ENCODE peak calls at places on chromosomes 16 and 17, in nine cellular contexts. M, U, K, P, Y, X, S, I and T are unnamed samples.
A peak's percentile ranks its signal among the peaks of the same experiment; 100 is the strongest.

GRCh38 chr17:62119373-62119772 is 54.3 kb upstream of the MED13 start:
- ATAC-seq in Y (no peak), U (no peak), K (no peak), S (no peak), I (peak; percentile 95), P (no peak), M (no peak), X (no peak), T (no peak)

GRCh38 chr17:692116-692515 is 22.5 kb downstream of the VPS53 start:
- ATAC-seq in X (no peak), P (no peak), K (no peak), S (no peak), I (no peak), U (peak; percentile 13), Y (no peak), M (no peak), T (no peak)

GRCh38 chr17:42139093-42139492 is 15.7 kb downstream of the RAB5C start:
- ATAC-seq in X (no peak), K (no peak), M (no peak), Y (no peak), S (no peak), U (no peak), P (peak; percentile 21), I (no peak), T (no peak)

GRCh38 chr16:30349695-30350094 is 5.4 kb downstream of the CD2BP2 start:
- ATAC-seq in Y (no peak), K (no peak), U (no peak), X (no peak), P (no peak), S (no peak), M (no peak), I (peak; percentile 63), T (no peak)

GRCh38 chr17:42286411-42287295 is 1.6 kb upstream of the STAT5A start:
- ATAC-seq in X (peak; percentile 5), K (no peak), P (no peak), S (peak; percentile 30), Y (no peak), M (no peak), U (no peak), I (no peak), T (no peak)

GRCh38 chr17:29857823-29858222 is 72.2 kb downstream of the SSH2 start:
- ATAC-seq in S (no peak), X (no peak), U (no peak), I (no peak), K (no peak), Y (no peak), P (no peak), M (no peak), T (no peak)

GRCh38 chr17:28982191-28982793 is 23.5 kb downstream of the SEZ6 start:
- ATAC-seq in X (peak; percentile 34), M (no peak), Y (no peak), I (peak; percentile 84), S (peak; percentile 76), U (no peak), P (no peak), K (no peak), T (peak; percentile 50)

GRCh38 chr16:50578147-50578546 is 30.0 kb downstream of the NKD1 start:
- ATAC-seq in P (no peak), K (no peak), M (no peak), S (no peak), Y (peak; percentile 40), X (no peak), I (peak; percentile 81), U (no peak), T (no peak)

GRCh38 chr17:19728114-19728495 is 11.7 kb upstream of the SLC47A2 start:
- ATAC-seq in I (no peak), P (peak; percentile 52), Y (no peak), K (peak; percentile 81), U (peak; percentile 84), S (peak; percentile 78), M (peak; percentile 84), X (peak; percentile 78), T (peak; percentile 88)

GRCh38 chr17:80476877-80477646 is 655 bp upstream of the NPTX1 start:
- ATAC-seq in I (no peak), X (no peak), K (no peak), P (peak; percentile 4), M (peak; percentile 11), S (no peak), Y (no peak), U (no peak), T (no peak)

GRCh38 chr17:59451706-59452105 is 113.7 kb upstream of the DHX40 start:
- ATAC-seq in S (no peak), K (no peak), I (no peak), P (no peak), U (no peak), Y (peak; percentile 58), X (no peak), M (no peak), T (no peak)

GRCh38 chr16:55842369-55843104 is 9.6 kb upstream of the CES1 start:
- ATAC-seq in Y (peak; percentile 76), M (peak; percentile 86), I (peak; percentile 78), S (peak; percentile 77), P (peak; percentile 84), K (peak; percentile 38), X (no peak), U (peak; percentile 80), T (no peak)

GRCh38 chr17:74182041-74182783 is 21.3 kb upstream of the RPL38 start:
- ATAC-seq in M (no peak), K (peak; percentile 24), U (no peak), S (no peak), I (no peak), P (no peak), X (no peak), Y (no peak), T (no peak)

GRCh38 chr17:82338858-82339633 is 5.5 kb upstream of the SECTM1 start:
- ATAC-seq in P (peak; percentile 81), S (peak; percentile 72), Y (peak; percentile 67), U (peak; percentile 86), K (peak; percentile 66), M (peak; percentile 44), X (peak; percentile 54), I (no peak), T (peak; percentile 81)
- TF ChIP-seq POLR2A in P (peak; percentile 29), S (no peak), Y (no peak), U (no peak), K (peak; percentile 30), M (peak; percentile 52), X (no peak), I (no peak), T (no peak)

DNA sequence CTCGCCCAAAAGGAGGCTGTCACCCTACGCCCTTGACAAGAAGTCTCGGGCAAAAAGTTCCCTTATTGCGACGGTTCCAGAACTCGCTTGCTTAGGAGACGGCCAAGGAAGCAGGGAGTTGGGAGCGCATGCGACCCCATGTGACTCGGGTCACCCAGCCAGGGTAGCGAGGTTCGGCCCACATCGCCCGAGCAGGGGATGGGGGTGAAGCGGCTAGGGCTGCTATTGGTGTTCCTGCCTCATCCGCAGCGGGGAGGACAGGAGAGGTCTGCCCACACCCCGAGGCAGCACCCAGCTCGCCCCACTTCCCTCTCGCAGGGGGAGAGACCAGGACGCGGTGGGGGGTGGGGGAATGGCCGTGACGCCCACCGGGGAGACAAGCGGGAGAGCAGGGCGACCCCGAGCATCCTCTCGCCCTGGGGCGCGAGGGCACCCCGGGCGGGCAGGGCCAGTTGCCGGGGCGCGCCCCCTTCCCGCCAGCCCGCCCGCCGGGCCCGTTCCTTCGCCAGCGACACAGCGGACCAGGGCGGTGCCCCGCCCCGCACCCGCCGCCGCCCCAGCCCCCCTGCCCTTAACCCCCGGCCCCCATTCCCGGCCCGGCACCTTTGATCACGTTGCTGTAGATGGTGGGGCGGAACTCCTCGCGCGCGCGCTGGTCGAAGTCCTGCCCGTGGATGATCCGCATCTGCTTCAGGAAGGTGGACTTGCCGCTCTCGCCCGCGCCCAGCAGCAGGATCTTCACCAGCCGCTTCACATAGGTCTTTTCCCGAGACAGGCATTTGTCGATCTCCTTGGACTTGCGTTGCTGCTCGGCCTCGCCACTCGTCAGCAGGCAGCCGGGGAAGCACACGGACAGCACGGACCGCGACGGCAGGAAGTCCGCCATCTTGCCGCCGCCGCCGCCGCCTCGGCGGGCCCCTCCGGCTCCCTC is 567 bp downstream of the GNA13 start:
- ATAC-seq in M (peak; percentile 68), X (no peak), I (peak; percentile 65), K (peak; percentile 13), S (peak; percentile 62), U (peak; percentile 38), P (peak; percentile 76), Y (peak; percentile 46), T (peak; percentile 29)
- TF ChIP-seq POLR2A in M (peak; percentile 49), X (peak; percentile 56), I (no peak), K (no peak), S (peak; percentile 61), U (no peak), P (peak; percentile 91), Y (no peak), T (peak; percentile 48)

DNA sequence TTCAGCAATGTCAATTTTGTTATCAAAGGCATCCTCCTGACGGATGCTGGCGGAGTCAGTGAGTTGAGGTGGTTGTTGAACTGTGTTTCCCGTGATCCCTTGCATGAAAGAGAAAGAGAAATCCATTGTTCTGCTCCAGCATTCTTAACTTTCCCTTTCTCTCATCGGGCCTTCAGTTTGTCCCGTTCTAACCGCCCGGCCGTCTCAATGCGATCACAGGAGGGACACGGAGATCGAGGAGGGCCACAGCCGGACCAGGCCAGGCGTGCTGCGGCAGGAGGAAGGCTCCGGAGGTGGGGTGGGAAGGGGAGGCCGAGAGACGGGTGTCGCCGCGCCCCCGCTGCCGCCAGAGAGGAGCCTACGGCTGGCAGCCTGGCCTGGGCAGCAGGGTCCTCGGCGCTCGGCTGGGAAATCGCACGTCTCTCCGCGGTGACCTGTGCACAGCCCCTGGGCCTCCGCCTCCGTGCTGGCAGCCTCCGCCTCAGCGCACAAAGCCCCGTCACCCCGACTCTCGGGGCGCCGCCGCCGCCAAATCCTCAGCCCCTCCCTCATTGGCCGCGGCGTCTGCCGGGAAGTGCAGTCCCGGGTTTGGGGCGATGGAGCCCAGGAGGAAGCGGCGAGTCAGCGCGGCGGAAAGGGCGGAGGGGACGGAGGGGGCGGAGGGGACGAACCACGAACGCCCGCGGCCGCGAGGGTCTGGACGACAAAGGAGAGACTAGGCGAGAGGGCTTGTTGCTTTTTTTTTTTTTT is 38.1 kb downstream of the SOST start:
- ATAC-seq in Y (no peak), S (peak; percentile 97), U (peak; percentile 97), K (peak; percentile 85), I (peak; percentile 95), P (peak; percentile 79), M (peak; percentile 79), X (peak; percentile 86), T (peak; percentile 89)
- TF ChIP-seq POLR2A in Y (no peak), S (peak; percentile 13), U (no peak), K (peak; percentile 89), I (peak; percentile 93), P (peak; percentile 69), M (no peak), X (peak; percentile 66), T (peak; percentile 76)

DNA sequence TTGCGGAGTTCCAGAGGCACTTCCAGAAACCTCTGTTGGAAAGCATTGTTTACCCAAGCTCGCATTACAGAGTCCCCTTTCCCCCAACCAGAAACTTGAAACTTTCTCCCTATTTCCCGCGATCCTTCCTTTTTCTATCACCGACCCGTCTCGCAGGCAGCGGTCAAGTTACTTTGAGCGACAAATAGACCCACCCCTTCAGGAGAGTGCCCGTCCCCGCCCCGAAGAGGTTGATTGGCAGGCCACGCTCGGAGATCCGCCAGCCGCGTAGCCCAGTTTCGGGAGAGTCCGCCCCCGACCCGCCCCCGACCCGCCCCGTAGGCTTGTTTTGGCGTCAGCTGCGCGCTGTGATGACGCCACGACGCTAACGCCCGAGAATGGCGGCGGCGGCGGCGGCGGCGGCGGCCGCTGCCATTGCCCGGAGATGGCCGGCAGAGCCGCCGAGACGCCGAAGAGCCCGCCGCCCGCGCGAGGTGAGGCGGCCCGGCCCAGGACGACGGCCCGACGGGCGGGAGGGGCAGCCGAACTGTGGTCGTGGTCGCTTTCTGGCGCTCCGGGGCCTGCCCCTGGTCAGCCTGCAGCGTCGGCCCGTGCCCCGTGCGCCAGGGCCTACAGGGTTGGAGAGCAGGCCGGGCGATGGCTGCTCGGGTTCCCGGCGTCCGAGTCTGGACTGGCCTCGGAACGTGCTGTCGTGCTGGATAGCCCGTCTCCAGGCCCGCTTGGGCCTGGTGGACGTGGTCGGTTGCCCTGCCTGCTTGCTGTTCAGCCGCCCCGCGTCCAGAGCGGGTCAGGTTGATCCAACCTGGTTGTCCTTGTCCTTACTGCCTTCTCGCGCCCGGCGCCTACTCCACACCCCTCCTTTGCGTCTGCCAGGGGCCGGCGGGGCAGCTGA is at the start of gene PSKH1:
- ATAC-seq in I (peak; percentile 98), X (peak; percentile 99), P (peak; percentile 98), Y (peak; percentile 99), M (peak; percentile 94), K (peak; percentile 98), S (peak; percentile 98), U (peak; percentile 99), T (peak; percentile 97)
- TF ChIP-seq POLR2A in I (peak; percentile 84), X (peak; percentile 92), P (peak; percentile 44), Y (peak; percentile 53), M (peak; percentile 46), K (peak; percentile 66), S (peak; percentile 69), U (peak; percentile 84), T (peak; percentile 90)